ENCODE peak calls at places on chromosomes 7 and 10, in nine cellular contexts. One of them, this sample, is unnamed.

GRCh38 chr7:55588976-55589604 is 16.8 kb upstream of the VOPP1 start:
- DNase-seq in AG04450: no peak
- DNase-seq in fibroblast of lung: no peak
- DNase-seq in upper lobe of right lung: no peak
- DNase-seq in mammary epithelial cell: no peak
- DNase-seq in PC-9: no peak
- DNase-seq in ovary: no peak
- DNase-seq in astrocyte of the cerebellum: no peak
- DNase-seq in CD8-positive, alpha-beta memory T cell: no peak
- DNase-seq in this sample: no peak

GRCh38 chr7:4612939-4613841 is 68.9 kb upstream of the FOXK1 start:
- DNase-seq in AG04450: no peak
- DNase-seq in fibroblast of lung: peak
- DNase-seq in upper lobe of right lung: no peak
- DNase-seq in mammary epithelial cell: peak
- DNase-seq in PC-9: no peak
- DNase-seq in ovary: no peak
- DNase-seq in astrocyte of the cerebellum: peak
- DNase-seq in CD8-positive, alpha-beta memory T cell: no peak
- DNase-seq in this sample: no peak

GRCh38 chr10:131451407-131452015 is 140.0 kb upstream of the TCERG1L start:
- DNase-seq in AG04450: no peak
- DNase-seq in fibroblast of lung: no peak
- DNase-seq in upper lobe of right lung: no peak
- DNase-seq in mammary epithelial cell: no peak
- DNase-seq in PC-9: no peak
- DNase-seq in ovary: no peak
- DNase-seq in astrocyte of the cerebellum: no peak
- DNase-seq in CD8-positive, alpha-beta memory T cell: no peak
- DNase-seq in this sample: no peak

GRCh38 chr10:108783897-108784296 is 1139.4 kb downstream of the XPNPEP1 start:
- DNase-seq in AG04450: no peak
- DNase-seq in fibroblast of lung: peak
- DNase-seq in upper lobe of right lung: no peak
- DNase-seq in mammary epithelial cell: peak
- DNase-seq in PC-9: peak
- DNase-seq in ovary: no peak
- DNase-seq in astrocyte of the cerebellum: peak
- DNase-seq in CD8-positive, alpha-beta memory T cell: no peak
- DNase-seq in this sample: peak

GRCh38 chr10:76114556-76114955 is 683.1 kb downstream of the LRMDA start:
- DNase-seq in AG04450: no peak
- DNase-seq in fibroblast of lung: peak
- DNase-seq in upper lobe of right lung: no peak
- DNase-seq in mammary epithelial cell: no peak
- DNase-seq in PC-9: no peak
- DNase-seq in ovary: no peak
- DNase-seq in astrocyte of the cerebellum: no peak
- DNase-seq in CD8-positive, alpha-beta memory T cell: no peak
- DNase-seq in this sample: peak

GRCh38 chr10:4219901-4220300 is 434.9 kb upstream of the KLF6 start:
- DNase-seq in AG04450: no peak
- DNase-seq in fibroblast of lung: no peak
- DNase-seq in upper lobe of right lung: no peak
- DNase-seq in mammary epithelial cell: no peak
- DNase-seq in PC-9: no peak
- DNase-seq in ovary: no peak
- DNase-seq in astrocyte of the cerebellum: no peak
- DNase-seq in CD8-positive, alpha-beta memory T cell: no peak
- DNase-seq in this sample: no peak

GRCh38 chr7:36116347-36117200 is 36.5 kb upstream of the EEPD1 start:
- DNase-seq in AG04450: no peak
- DNase-seq in fibroblast of lung: peak
- DNase-seq in upper lobe of right lung: no peak
- DNase-seq in mammary epithelial cell: peak
- DNase-seq in PC-9: no peak
- DNase-seq in ovary: no peak
- DNase-seq in astrocyte of the cerebellum: no peak
- DNase-seq in CD8-positive, alpha-beta memory T cell: no peak
- DNase-seq in this sample: peak

GRCh38 chr10:17214991-17215781 is 12.9 kb upstream of the VIM start:
- DNase-seq in AG04450: peak
- DNase-seq in fibroblast of lung: peak
- DNase-seq in upper lobe of right lung: no peak
- DNase-seq in mammary epithelial cell: peak
- DNase-seq in PC-9: no peak
- DNase-seq in ovary: no peak
- DNase-seq in astrocyte of the cerebellum: peak
- DNase-seq in CD8-positive, alpha-beta memory T cell: no peak
- DNase-seq in this sample: peak

GRCh38 chr7:151648429-151648828 is 128.7 kb upstream of the RHEB start:
- DNase-seq in AG04450: no peak
- DNase-seq in fibroblast of lung: no peak
- DNase-seq in upper lobe of right lung: no peak
- DNase-seq in mammary epithelial cell: no peak
- DNase-seq in PC-9: no peak
- DNase-seq in ovary: no peak
- DNase-seq in astrocyte of the cerebellum: no peak
- DNase-seq in CD8-positive, alpha-beta memory T cell: no peak
- DNase-seq in this sample: no peak

GRCh38 chr7:140242057-140243031 is 65.6 kb upstream of the KDM7A start:
- DNase-seq in AG04450: no peak
- DNase-seq in fibroblast of lung: no peak
- DNase-seq in upper lobe of right lung: no peak
- DNase-seq in mammary epithelial cell: no peak
- DNase-seq in PC-9: no peak
- DNase-seq in ovary: no peak
- DNase-seq in astrocyte of the cerebellum: no peak
- DNase-seq in CD8-positive, alpha-beta memory T cell: no peak
- DNase-seq in this sample: peak

GRCh38 chr7:6650086-6650485 is 13.0 kb downstream of the ZNF316 start:
- DNase-seq in AG04450: no peak
- DNase-seq in fibroblast of lung: no peak
- DNase-seq in upper lobe of right lung: peak
- DNase-seq in mammary epithelial cell: no peak
- DNase-seq in PC-9: no peak
- DNase-seq in ovary: peak
- DNase-seq in astrocyte of the cerebellum: no peak
- DNase-seq in CD8-positive, alpha-beta memory T cell: no peak
- DNase-seq in this sample: no peak

GRCh38 chr10:44752451-44753441 is 158.4 kb upstream of the TMEM72 start:
- DNase-seq in AG04450: peak
- DNase-seq in fibroblast of lung: peak
- DNase-seq in upper lobe of right lung: no peak
- DNase-seq in mammary epithelial cell: peak
- DNase-seq in PC-9: no peak
- DNase-seq in ovary: no peak
- DNase-seq in astrocyte of the cerebellum: peak
- DNase-seq in CD8-positive, alpha-beta memory T cell: no peak
- DNase-seq in this sample: peak

GRCh38 chr10:5512881-5513698 is 11.7 kb upstream of the CALML3 start:
- DNase-seq in AG04450: no peak
- DNase-seq in fibroblast of lung: no peak
- DNase-seq in upper lobe of right lung: peak
- DNase-seq in mammary epithelial cell: no peak
- DNase-seq in PC-9: no peak
- DNase-seq in ovary: no peak
- DNase-seq in astrocyte of the cerebellum: no peak
- DNase-seq in CD8-positive, alpha-beta memory T cell: no peak
- DNase-seq in this sample: no peak

GRCh38 chr7:108581655-108582491 is 12.2 kb downstream of the DNAJB9 start:
- DNase-seq in AG04450: no peak
- DNase-seq in fibroblast of lung: peak
- DNase-seq in upper lobe of right lung: no peak
- DNase-seq in mammary epithelial cell: peak
- DNase-seq in PC-9: peak
- DNase-seq in ovary: no peak
- DNase-seq in astrocyte of the cerebellum: peak
- DNase-seq in CD8-positive, alpha-beta memory T cell: no peak
- DNase-seq in this sample: no peak

GRCh38 chr10:29486466-29486865 is 148.3 kb downstream of the SVIL start:
- DNase-seq in AG04450: no peak
- DNase-seq in fibroblast of lung: no peak
- DNase-seq in upper lobe of right lung: no peak
- DNase-seq in mammary epithelial cell: no peak
- DNase-seq in PC-9: no peak
- DNase-seq in ovary: no peak
- DNase-seq in astrocyte of the cerebellum: no peak
- DNase-seq in CD8-positive, alpha-beta memory T cell: no peak
- DNase-seq in this sample: no peak

GRCh38 chr7:19408821-19409220 is 263.6 kb upstream of the FERD3L start:
- DNase-seq in AG04450: no peak
- DNase-seq in fibroblast of lung: no peak
- DNase-seq in upper lobe of right lung: no peak
- DNase-seq in mammary epithelial cell: no peak
- DNase-seq in PC-9: no peak
- DNase-seq in ovary: no peak
- DNase-seq in astrocyte of the cerebellum: no peak
- DNase-seq in CD8-positive, alpha-beta memory T cell: no peak
- DNase-seq in this sample: no peak

GRCh38 chr10:131050162-131050766 is 261.3 kb downstream of the TCERG1L start:
- DNase-seq in AG04450: no peak
- DNase-seq in fibroblast of lung: no peak
- DNase-seq in upper lobe of right lung: no peak
- DNase-seq in mammary epithelial cell: no peak
- DNase-seq in PC-9: no peak
- DNase-seq in ovary: no peak
- DNase-seq in astrocyte of the cerebellum: no peak
- DNase-seq in CD8-positive, alpha-beta memory T cell: no peak
- DNase-seq in this sample: no peak

GRCh38 chr10:84026821-84027257 is 112.5 kb upstream of the GHITM start:
- DNase-seq in AG04450: no peak
- DNase-seq in fibroblast of lung: peak
- DNase-seq in upper lobe of right lung: no peak
- DNase-seq in mammary epithelial cell: no peak
- DNase-seq in PC-9: peak
- DNase-seq in ovary: no peak
- DNase-seq in astrocyte of the cerebellum: no peak
- DNase-seq in CD8-positive, alpha-beta memory T cell: no peak
- DNase-seq in this sample: peak

GRCh38 chr10:132023092-132023811 is 41.5 kb upstream of the BNIP3 start:
- DNase-seq in AG04450: peak
- DNase-seq in fibroblast of lung: peak
- DNase-seq in upper lobe of right lung: peak
- DNase-seq in mammary epithelial cell: peak
- DNase-seq in PC-9: peak
- DNase-seq in ovary: peak
- DNase-seq in astrocyte of the cerebellum: peak
- DNase-seq in CD8-positive, alpha-beta memory T cell: peak
- DNase-seq in this sample: peak

GRCh38 chr10:86411281-86411841 is 44.8 kb upstream of the GRID1 start:
- DNase-seq in AG04450: peak
- DNase-seq in fibroblast of lung: peak
- DNase-seq in upper lobe of right lung: no peak
- DNase-seq in mammary epithelial cell: no peak
- DNase-seq in PC-9: no peak
- DNase-seq in ovary: no peak
- DNase-seq in astrocyte of the cerebellum: no peak
- DNase-seq in CD8-positive, alpha-beta memory T cell: peak
- DNase-seq in this sample: no peak
- H3K4me3 ChIP-seq in AG04450: no peak
- H3K4me3 ChIP-seq in fibroblast of lung: no peak
- H3K4me3 ChIP-seq in upper lobe of right lung: no peak
- H3K4me3 ChIP-seq in mammary epithelial cell: no peak
- H3K4me3 ChIP-seq in PC-9: no peak
- H3K4me3 ChIP-seq in ovary: no peak
- H3K4me3 ChIP-seq in astrocyte of the cerebellum: no peak
- H3K4me3 ChIP-seq in CD8-positive, alpha-beta memory T cell: peak
- H3K4me3 ChIP-seq in this sample: no peak

GRCh38 chr7:144836545-144836842 is 641 bp upstream of the TPK1 start:
- DNase-seq in AG04450: no peak
- DNase-seq in fibroblast of lung: no peak
- DNase-seq in upper lobe of right lung: no peak
- DNase-seq in mammary epithelial cell: no peak
- DNase-seq in PC-9: no peak
- DNase-seq in ovary: no peak
- DNase-seq in astrocyte of the cerebellum: no peak
- DNase-seq in CD8-positive, alpha-beta memory T cell: no peak
- DNase-seq in this sample: no peak
- H3K4me3 ChIP-seq in AG04450: no peak
- H3K4me3 ChIP-seq in fibroblast of lung: no peak
- H3K4me3 ChIP-seq in upper lobe of right lung: peak
- H3K4me3 ChIP-seq in mammary epithelial cell: no peak
- H3K4me3 ChIP-seq in PC-9: peak
- H3K4me3 ChIP-seq in ovary: peak
- H3K4me3 ChIP-seq in astrocyte of the cerebellum: no peak
- H3K4me3 ChIP-seq in CD8-positive, alpha-beta memory T cell: peak
- H3K4me3 ChIP-seq in this sample: no peak

DNA sequence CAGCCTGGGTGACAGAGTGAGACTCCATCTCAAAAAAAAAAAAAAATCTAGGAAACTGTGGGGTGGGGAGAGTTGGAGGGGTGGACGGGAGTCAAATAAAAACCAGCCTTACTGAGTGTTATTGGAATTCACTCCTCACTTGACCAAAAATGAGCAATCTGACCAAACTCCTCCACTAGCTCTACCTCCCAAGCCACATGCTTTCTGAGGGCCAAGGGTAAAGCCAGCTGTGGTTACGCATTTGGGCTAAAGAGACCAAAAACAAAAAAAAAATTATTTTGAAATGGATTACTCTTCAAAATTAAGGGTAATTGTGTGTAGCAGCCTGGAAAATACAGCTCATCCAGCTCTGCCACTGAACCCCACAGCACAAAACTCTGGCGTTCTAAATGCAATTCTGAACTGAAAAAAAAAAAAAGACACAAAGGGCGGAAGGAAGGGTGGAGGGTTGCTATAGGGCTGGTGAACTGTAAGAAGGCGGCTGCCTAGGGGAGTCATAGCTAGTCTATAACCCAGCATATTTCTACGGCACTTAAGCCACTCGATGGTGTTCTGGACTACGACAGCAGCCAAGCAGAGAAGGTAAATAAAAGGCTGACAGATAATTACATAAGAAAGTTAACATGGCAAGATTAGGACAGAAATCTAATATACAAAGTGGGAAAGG is 7.8 kb downstream of the ELMO1 start:
- DNase-seq in AG04450: no peak
- DNase-seq in fibroblast of lung: no peak
- DNase-seq in upper lobe of right lung: no peak
- DNase-seq in mammary epithelial cell: no peak
- DNase-seq in PC-9: no peak
- DNase-seq in ovary: no peak
- DNase-seq in astrocyte of the cerebellum: no peak
- DNase-seq in CD8-positive, alpha-beta memory T cell: peak
- DNase-seq in this sample: no peak
- H3K4me3 ChIP-seq in AG04450: no peak
- H3K4me3 ChIP-seq in fibroblast of lung: no peak
- H3K4me3 ChIP-seq in upper lobe of right lung: no peak
- H3K4me3 ChIP-seq in mammary epithelial cell: no peak
- H3K4me3 ChIP-seq in PC-9: no peak
- H3K4me3 ChIP-seq in ovary: no peak
- H3K4me3 ChIP-seq in astrocyte of the cerebellum: no peak
- H3K4me3 ChIP-seq in CD8-positive, alpha-beta memory T cell: no peak
- H3K4me3 ChIP-seq in this sample: no peak

DNA sequence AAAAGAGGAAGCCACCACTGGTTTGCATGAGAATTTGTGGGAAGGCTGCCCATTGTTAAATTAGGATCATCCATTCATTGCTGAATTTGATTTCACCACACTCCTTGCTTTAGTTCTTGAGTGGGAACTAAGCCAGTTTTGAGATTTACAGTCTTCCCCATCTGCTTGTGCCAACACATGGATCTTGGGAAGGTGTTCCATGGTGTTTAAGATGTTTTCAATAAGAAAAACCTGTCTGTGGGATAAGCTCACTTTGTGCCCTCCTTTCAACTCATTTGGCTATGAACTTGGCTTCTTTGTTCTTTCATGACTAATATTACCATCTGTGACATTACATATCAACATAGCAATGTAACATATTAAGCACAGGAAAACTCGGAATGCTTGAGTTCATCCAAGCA is 73.2 kb downstream of the INHBA start:
- DNase-seq in AG04450: no peak
- DNase-seq in fibroblast of lung: peak
- DNase-seq in upper lobe of right lung: no peak
- DNase-seq in mammary epithelial cell: no peak
- DNase-seq in PC-9: no peak
- DNase-seq in ovary: no peak
- DNase-seq in astrocyte of the cerebellum: no peak
- DNase-seq in CD8-positive, alpha-beta memory T cell: no peak
- DNase-seq in this sample: no peak
- H3K4me3 ChIP-seq in AG04450: no peak
- H3K4me3 ChIP-seq in fibroblast of lung: no peak
- H3K4me3 ChIP-seq in upper lobe of right lung: no peak
- H3K4me3 ChIP-seq in mammary epithelial cell: no peak
- H3K4me3 ChIP-seq in PC-9: no peak
- H3K4me3 ChIP-seq in ovary: no peak
- H3K4me3 ChIP-seq in astrocyte of the cerebellum: no peak
- H3K4me3 ChIP-seq in CD8-positive, alpha-beta memory T cell: no peak
- H3K4me3 ChIP-seq in this sample: no peak